ENCODE peak calls at places on chromosome 11, in nine cellular contexts. W, Q, S, J, C, Y, O, I and D are unnamed samples.

GRCh38 chr11:83007909-83008580 is 63.7 kb downstream of the RAB30 start:
- DNase-seq in Y (peak; percentile 84), W (peak; percentile 82), C (no peak), J (peak; percentile 89), O (peak; percentile 55), I (peak; percentile 76), S (peak; percentile 86), Q (no peak), D (peak; percentile 75)

GRCh38 chr11:87926250-87926970 is 248.8 kb downstream of the RAB38 start:
- DNase-seq in O (no peak), I (no peak), W (no peak), Q (peak; percentile 68), Y (no peak), S (no peak), J (no peak), C (peak; percentile 98), D (no peak)

GRCh38 chr11:70153133-70153727 is 49.9 kb upstream of the FADD start:
- DNase-seq in Q (no peak), W (no peak), O (no peak), C (no peak), S (no peak), I (no peak), J (no peak), Y (no peak), D (no peak)

GRCh38 chr11:99142237-99142636 is 121.5 kb downstream of the CNTN5 start:
- DNase-seq in W (no peak), C (no peak), Q (no peak), J (no peak), Y (no peak), O (no peak), S (no peak), I (no peak), D (peak; percentile 38)

GRCh38 chr11:112881461-112881860 is 79.8 kb upstream of the NCAM1 start:
- DNase-seq in O (peak; percentile 75), W (no peak), J (peak; percentile 46), Y (peak; percentile 79), S (peak; percentile 71), I (peak; percentile 49), C (no peak), Q (no peak), D (peak; percentile 88)

GRCh38 chr11:110261195-110262140 is 34.9 kb downstream of the RDX start:
- DNase-seq in O (no peak), I (no peak), C (no peak), J (no peak), Y (no peak), W (no peak), Q (no peak), S (no peak), D (no peak)

GRCh38 chr11:16126361-16126760 is 230.0 kb downstream of the SOX6 start:
- DNase-seq in I (no peak), Y (peak; percentile 16), C (no peak), S (no peak), Q (no peak), J (no peak), O (no peak), W (no peak), D (no peak)

GRCh38 chr11:118939948-118940598 is 14.3 kb upstream of the BCL9L start:
- DNase-seq in S (no peak), Q (no peak), I (no peak), Y (peak; percentile 16), C (no peak), O (no peak), J (no peak), W (no peak), D (peak; percentile 76)

GRCh38 chr11:75442161-75442885 is 9.3 kb upstream of the KLHL35 start:
- DNase-seq in O (no peak), S (no peak), C (no peak), Y (no peak), W (no peak), J (no peak), Q (no peak), I (no peak), D (no peak)

GRCh38 chr11:46102843-46103242 is 18.4 kb downstream of the PHF21A start:
- DNase-seq in S (no peak), J (no peak), Y (peak; percentile 46), W (no peak), O (no peak), I (no peak), Q (no peak), C (no peak), D (no peak)

GRCh38 chr11:90646266-90646665 is 423.4 kb upstream of the CHORDC1 start:
- DNase-seq in C (peak; percentile 24), W (no peak), I (no peak), O (no peak), J (no peak), S (no peak), Y (no peak), Q (no peak), D (no peak)

GRCh38 chr11:78217650-78218541 is 29.2 kb downstream of the USP35 start:
- DNase-seq in I (no peak), Y (no peak), J (no peak), C (no peak), O (no peak), W (peak; percentile 33), S (no peak), Q (no peak), D (no peak)

GRCh38 chr11:76329983-76330382 is 50.9 kb downstream of the THAP12 start:
- DNase-seq in J (no peak), Q (no peak), C (no peak), I (no peak), Y (peak; percentile 57), O (no peak), W (no peak), S (no peak), D (no peak)

GRCh38 chr11:44402466-44403075 is 92.6 kb upstream of the ALX4 start:
- DNase-seq in O (no peak), Q (no peak), C (no peak), J (no peak), S (no peak), I (no peak), Y (no peak), W (no peak), D (no peak)

GRCh38 chr11:47587039-47587675 is 679 bp downstream of the FAM180B start:
- DNase-seq in O (no peak), C (no peak), W (no peak), I (no peak), Q (no peak), Y (no peak), S (no peak), J (no peak), D (no peak)

GRCh38 chr11:19648321-19648720 is 64.3 kb upstream of the NAV2 start:
- DNase-seq in Q (no peak), S (no peak), I (no peak), O (no peak), C (no peak), Y (no peak), W (no peak), J (no peak), D (no peak)

GRCh38 chr11:47179655-47179991 is 2.9 kb upstream of the ARFGAP2 start:
- DNase-seq in J (peak; percentile 52), Q (no peak), W (no peak), O (no peak), C (peak; percentile 53), I (no peak), Y (peak; percentile 79), S (no peak), D (no peak)

GRCh38 chr11:115500547-115501503 is 3.4 kb downstream of the CADM1 start:
- DNase-seq in S (no peak), Y (peak; percentile 25), Q (no peak), O (no peak), C (no peak), W (no peak), I (no peak), J (no peak), D (no peak)

GRCh38 chr11:79198203-79198897 is 242.5 kb downstream of the TENM4 start:
- DNase-seq in W (no peak), O (no peak), C (no peak), J (no peak), Q (no peak), S (no peak), Y (no peak), I (no peak), D (no peak)

GRCh38 chr11:12377106-12377823 is at the start of gene PARVA:
- DNase-seq in C (peak; percentile 66), S (peak; percentile 71), I (peak; percentile 77), J (peak; percentile 69), Y (peak; percentile 93), Q (no peak), W (peak; percentile 71), O (peak; percentile 76), D (peak; percentile 92)

DNA sequence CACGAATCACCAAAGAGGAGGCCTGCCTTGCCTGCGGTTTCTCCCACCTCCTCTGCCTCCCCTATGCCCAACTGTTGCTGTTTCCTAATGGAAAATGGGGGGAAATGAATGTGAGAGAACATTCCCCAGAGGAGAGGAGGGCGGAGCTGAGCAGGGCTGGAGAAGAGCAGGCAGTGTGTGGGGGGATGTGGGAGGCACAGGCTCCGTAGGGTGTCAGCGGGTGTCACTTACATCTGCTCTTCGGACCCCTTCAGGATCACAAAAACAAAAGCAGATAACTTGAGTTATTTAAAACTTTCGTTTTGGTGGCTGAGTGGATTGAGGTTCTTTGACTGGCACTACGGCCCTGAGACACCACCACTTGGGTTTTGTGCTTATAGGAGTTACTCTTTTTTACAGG is 93.8 kb downstream of the CEP164 start:
- DNase-seq in Q (no peak), I (no peak), S (no peak), Y (no peak), C (no peak), J (no peak), W (peak; percentile 25), O (no peak), D (peak; percentile 37)
- H3K27ac ChIP-seq in Q (no peak overlapping the region), I (no peak overlapping the region), S (no peak overlapping the region), Y (no peak overlapping the region), C (no peak overlapping the region), J (no peak overlapping the region), W (no peak overlapping the region), O (no peak overlapping the region), D (no peak overlapping the region)

DNA sequence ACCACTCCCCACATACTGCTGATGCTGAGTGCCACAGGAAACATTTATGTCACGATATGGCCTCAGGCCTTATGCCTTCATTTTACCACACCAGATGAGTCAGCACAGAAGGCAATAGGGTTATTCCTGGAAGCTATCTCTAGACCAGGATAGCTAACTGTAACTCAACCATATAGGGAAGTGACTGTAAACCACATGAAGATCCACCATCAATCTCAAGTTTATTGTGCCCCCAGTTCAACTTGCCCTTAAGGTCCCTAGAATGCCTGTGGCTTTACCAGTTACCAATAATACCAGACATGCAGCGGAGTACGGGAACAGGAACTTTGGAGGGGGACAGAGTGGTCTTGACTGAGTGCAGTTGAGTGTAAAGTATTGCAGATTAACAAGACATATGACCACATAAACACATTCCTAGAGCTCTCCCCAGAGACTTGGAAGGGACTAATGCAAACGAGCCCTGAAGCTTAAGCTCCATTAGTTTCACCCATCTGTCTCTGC is 180.9 kb downstream of the KIF18A start:
- DNase-seq in Y (no peak), C (peak; percentile 89), S (no peak), O (no peak), I (no peak), W (no peak), Q (no peak), J (no peak), D (no peak)
- H3K27ac ChIP-seq in Y (no peak overlapping the region), C (peak overlapping the region; percentile 53), S (no peak overlapping the region), O (no peak overlapping the region), I (no peak overlapping the region), W (no peak overlapping the region), Q (no peak overlapping the region), J (no peak overlapping the region), D (no peak overlapping the region)

GRCh38 chr11:30392221-30392784 is 69.4 kb downstream of the ARL14EP start:
- DNase-seq in Y (no peak), J (no peak), I (no peak), W (no peak), Q (no peak), S (no peak), C (no peak), O (no peak), D (no peak)
- H3K27ac ChIP-seq in Y (no peak overlapping the region), J (no peak overlapping the region), I (no peak overlapping the region), W (no peak overlapping the region), Q (no peak overlapping the region), S (no peak overlapping the region), C (no peak overlapping the region), O (peak overlapping the region; percentile 21), D (no peak overlapping the region)

GRCh38 chr11:122656073-122656630 is 630 bp downstream of the UBASH3B start:
- DNase-seq in I (peak; percentile 44), C (peak; percentile 65), Q (no peak), O (peak; percentile 35), W (peak; percentile 59), J (peak; percentile 34), Y (peak; percentile 82), S (peak; percentile 49), D (peak; percentile 82)
- H3K27ac ChIP-seq in I (peak overlapping the region; percentile 67), C (peak overlapping the region; percentile 76), Q (peak overlapping the region; percentile 88), O (peak overlapping the region; percentile 90), W (peak overlapping the region; percentile 90), J (peak overlapping the region; percentile 95), Y (no peak overlapping the region), S (peak overlapping the region; percentile 51), D (peak overlapping the region; percentile 85)